ENCODE peak calls at places on chromosomes 2 and 18, in eight cellular contexts. H is testis, C is cardiac muscle cell, A is heart left ventricle, X is Panc1, W is uterus, P is lower lobe of right lung, L is neural progenitor cell. Q is an unnamed sample.

GRCh38 chr2:155622443-155622842 is 710.1 kb downstream of the NR4A2 start:
- DNase-seq in H (no peak), C (no peak), A (no peak), X (no peak), W (no peak), P (no peak), L (no peak), Q (no peak)

GRCh38 chr18:58789856-58790255 is 74.8 kb upstream of the ZNF532 start:
- DNase-seq in H (no peak), C (no peak), A (no peak), X (no peak), W (peak; percentile 31), P (no peak), L (no peak), Q (no peak)

GRCh38 chr2:234259440-234259839 is 208.9 kb downstream of the SPP2 start:
- DNase-seq in H (no peak), C (no peak), A (no peak), X (no peak), W (no peak), P (no peak), L (no peak), Q (no peak)

GRCh38 chr2:174681983-174682577 is 82.2 kb downstream of the CHRNA1 start:
- DNase-seq in H (peak; percentile 39), C (peak; percentile 55), A (peak; percentile 62), X (no peak), W (peak; percentile 42), P (peak; percentile 62), L (peak; percentile 59), Q (no peak)

GRCh38 chr2:78768016-78768415 is 257.5 kb upstream of the REG3G start:
- DNase-seq in H (no peak), C (no peak), A (no peak), X (no peak), W (no peak), P (no peak), L (no peak), Q (no peak)

GRCh38 chr2:73289304-73289703 is 4.0 kb downstream of the EGR4 start:
- DNase-seq in H (no peak), C (no peak), A (no peak), X (no peak), W (no peak), P (no peak), L (no peak), Q (no peak)

GRCh38 chr2:134367216-134367615 is 113.3 kb downstream of the MGAT5 start:
- DNase-seq in H (no peak), C (no peak), A (no peak), X (no peak), W (no peak), P (no peak), L (no peak), Q (no peak)

GRCh38 chr2:219353129-219353528 is 20.6 kb upstream of the RESP18 start:
- DNase-seq in H (no peak), C (no peak), A (peak; percentile 18), X (no peak), W (no peak), P (no peak), L (no peak), Q (no peak)

GRCh38 chr2:104432972-104433371 is 420.9 kb upstream of the POU3F3 start:
- DNase-seq in H (no peak), C (no peak), A (no peak), X (no peak), W (no peak), P (no peak), L (no peak), Q (no peak)

GRCh38 chr2:200746301-200746700 is 65.4 kb upstream of the BZW1 start:
- DNase-seq in H (no peak), C (no peak), A (no peak), X (no peak), W (no peak), P (no peak), L (no peak), Q (no peak)

GRCh38 chr18:26215247-26215970 is 10.8 kb upstream of the TAF4B start:
- DNase-seq in H (no peak), C (no peak), A (no peak), X (no peak), W (no peak), P (no peak), L (no peak), Q (no peak)

GRCh38 chr18:38695559-38696270 is 1130.1 kb upstream of the CELF4 start:
- DNase-seq in H (no peak), C (no peak), A (no peak), X (no peak), W (no peak), P (no peak), L (no peak), Q (no peak)

GRCh38 chr2:9286553-9287399 is 80.2 kb downstream of the ASAP2 start:
- DNase-seq in H (no peak), C (no peak), A (no peak), X (peak; percentile 79), W (no peak), P (no peak), L (no peak), Q (no peak)

GRCh38 chr2:1414121-1414520 is 858 bp downstream of the TPO start:
- DNase-seq in H (no peak), C (peak; percentile 52), A (no peak), X (no peak), W (no peak), P (no peak), L (no peak), Q (no peak)

GRCh38 chr2:41806286-41806685 is 241.5 kb upstream of the PKDCC start:
- DNase-seq in H (no peak), C (no peak), A (no peak), X (no peak), W (no peak), P (no peak), L (no peak), Q (no peak)

GRCh38 chr2:96764253-96764637 is 3.5 kb downstream of the CNNM4 start:
- DNase-seq in H (no peak), C (peak; percentile 32), A (no peak), X (no peak), W (no peak), P (peak; percentile 55), L (peak; percentile 42), Q (no peak)

GRCh38 chr2:240517342-240517741 is 40.4 kb downstream of the ANKMY1 start:
- DNase-seq in H (no peak), C (no peak), A (no peak), X (no peak), W (no peak), P (no peak), L (no peak), Q (peak; percentile 72)

GRCh38 chr2:15638720-15639119 is 47.1 kb downstream of the DDX1 start:
- DNase-seq in H (no peak), C (no peak), A (no peak), X (no peak), W (no peak), P (no peak), L (no peak), Q (no peak)

GRCh38 chr18:63850010-63850409 is 37.5 kb upstream of the SERPINB2 start:
- DNase-seq in H (peak; percentile 15), C (peak; percentile 40), A (no peak), X (no peak), W (no peak), P (no peak), L (peak; percentile 60), Q (no peak)

GRCh38 chr2:82731824-82732223 is 1727.3 kb downstream of the SUCLG1 start:
- DNase-seq in H (no peak), C (no peak), A (no peak), X (no peak), W (no peak), P (no peak), L (no peak), Q (no peak)

GRCh38 chr2:230869691-230870543 is 5.2 kb downstream of the ITM2C start:
- DNase-seq in H (no peak), C (no peak), A (no peak), X (no peak), W (no peak), P (no peak), L (no peak), Q (no peak)

GRCh38 chr2:230872151-230872967 is 7.6 kb downstream of the ITM2C start:
- DNase-seq in H (no peak), C (no peak), A (no peak), X (no peak), W (no peak), P (no peak), L (no peak), Q (no peak)

GRCh38 chr2:230870544-230871360 is 6.0 kb downstream of the ITM2C start:
- DNase-seq in H (no peak), C (peak; percentile 66), A (no peak), X (no peak), W (no peak), P (no peak), L (peak; percentile 53), Q (no peak)

GRCh38 chr2:230872968-230873669 is 8.4 kb downstream of the ITM2C start:
- DNase-seq in H (no peak), C (no peak), A (no peak), X (no peak), W (no peak), P (no peak), L (no peak), Q (no peak)

GRCh38 chr2:230871361-230872150 is 6.8 kb downstream of the ITM2C start:
- DNase-seq in H (no peak), C (no peak), A (no peak), X (no peak), W (no peak), P (no peak), L (no peak), Q (peak; percentile 56)
- H3K27ac ChIP-seq in H (no peak overlapping the region), C (peak overlapping the region; percentile 92), A (peak overlapping the region; percentile 28), X (no peak overlapping the region), W (peak overlapping the region; percentile 21), P (no peak overlapping the region), L (no peak overlapping the region), Q (no peak overlapping the region)

GRCh38 chr2:102355526-102356380 is at the start of gene IL18R1:
- DNase-seq in H (peak; percentile 81), C (peak; percentile 86), A (peak; percentile 87), X (no peak), W (peak; percentile 55), P (peak; percentile 87), L (peak; percentile 89), Q (peak; percentile 82)
- TF ChIP-seq CTCF in H (peak; percentile 69), C (peak; percentile 85), A (peak; percentile 86), X (peak; percentile 98), W (peak; percentile 86), P (peak; percentile 83), L (peak; percentile 86), Q (peak; percentile 89)

GRCh38 chr18:78766651-78767533 is 212.7 kb upstream of the SALL3 start:
- DNase-seq in H (no peak), C (no peak), A (no peak), X (no peak), W (no peak), P (no peak), L (no peak), Q (no peak)
- H3K9me3 ChIP-seq in H (no peaks in the 10 kb centered on the region), C (no peaks in the 10 kb centered on the region), A (no peaks in the 10 kb centered on the region), X (no peaks in the 10 kb centered on the region), W (no peaks in the 10 kb centered on the region), P (no peaks in the 10 kb centered on the region), L (no peaks in the 10 kb centered on the region), Q (no peaks in the 10 kb centered on the region)

DNA sequence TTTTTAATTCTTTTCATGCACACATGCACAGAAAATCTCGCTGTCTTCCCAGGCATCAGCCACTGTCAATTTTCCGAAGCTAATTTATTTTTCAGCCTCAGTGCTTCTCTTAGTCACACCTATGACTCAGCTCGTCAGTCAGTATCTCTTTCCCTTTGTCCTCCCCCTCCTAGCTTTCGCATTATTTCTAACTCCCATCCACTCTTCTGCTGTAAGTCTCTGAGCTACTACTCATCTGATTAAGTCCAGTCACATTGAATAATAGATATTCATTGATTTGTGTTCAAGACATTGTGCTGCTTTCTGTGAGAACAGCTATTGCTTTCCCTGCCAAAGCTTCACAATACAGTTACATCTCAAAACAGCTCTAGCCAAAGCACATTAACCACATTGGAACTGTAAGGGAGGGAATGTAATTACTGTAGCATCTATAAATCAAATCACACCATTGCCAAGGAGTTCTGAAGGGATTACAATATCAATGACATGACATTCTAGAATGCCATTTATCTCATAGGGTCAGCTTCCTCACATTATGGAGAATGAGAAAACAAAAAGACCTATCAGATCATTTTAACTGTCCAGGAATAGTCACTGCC is 89.4 kb downstream of the SCN3A start:
- DNase-seq in H (no peak), C (no peak), A (no peak), X (no peak), W (no peak), P (no peak), L (no peak), Q (no peak)
- H3K27ac ChIP-seq in H (no peak overlapping the region), C (no peak overlapping the region), A (no peak overlapping the region), X (no peak overlapping the region), W (no peak overlapping the region), P (no peak overlapping the region), L (no peak overlapping the region), Q (no peak overlapping the region)